ENCODE peak calls at places on chromosome 7, in ten cellular contexts. M, P, S, J, T, O, D, X, Z and E are unnamed samples.

GRCh38 chr7:144508702-144509101 is 105.2 kb upstream of the NOBOX start:
- DNase-seq in M (no peak), P (no peak), S (no peak), J (no peak), T (no peak), O (no peak), D (no peak), X (no peak), Z (no peak), E (no peak)

GRCh38 chr7:132028144-132028920 is 471.9 kb upstream of the PODXL start:
- DNase-seq in M (no peak), P (no peak), S (no peak), J (no peak), T (no peak), O (no peak), D (no peak), X (no peak), Z (no peak), E (no peak)

GRCh38 chr7:41027428-41028115 is 675.3 kb downstream of the INHBA start:
- DNase-seq in M (no peak), P (no peak), S (peak), J (no peak), T (no peak), O (peak), D (peak), X (no peak), Z (no peak), E (no peak)

GRCh38 chr7:43071604-43072003 is 40.8 kb upstream of the HECW1 start:
- DNase-seq in M (no peak), P (peak), S (no peak), J (peak), T (peak), O (peak), D (no peak), X (no peak), Z (no peak), E (peak)

GRCh38 chr7:23065974-23066373 is 39.6 kb upstream of the KLHL7 start:
- DNase-seq in M (no peak), P (no peak), S (peak), J (no peak), T (no peak), O (no peak), D (no peak), X (no peak), Z (no peak), E (no peak)

GRCh38 chr7:87219545-87220025 is at the start of gene TMEM243:
- DNase-seq in M (peak), P (peak), S (peak), J (peak), T (peak), O (peak), D (peak), X (peak), Z (peak), E (peak)

GRCh38 chr7:117323877-117324699 is 1.2 kb upstream of the WNT2 start:
- DNase-seq in M (no peak), P (peak), S (peak), J (peak), T (peak), O (peak), D (no peak), X (no peak), Z (peak), E (no peak)

GRCh38 chr7:81990395-81990794 is 220.5 kb upstream of the HGF start:
- DNase-seq in M (no peak), P (peak), S (peak), J (no peak), T (no peak), O (peak), D (no peak), X (no peak), Z (no peak), E (no peak)

GRCh38 chr7:140551334-140552239 is 72.3 kb upstream of the MKRN1 start:
- DNase-seq in M (no peak), P (no peak), S (no peak), J (no peak), T (no peak), O (peak), D (no peak), X (no peak), Z (peak), E (no peak)

GRCh38 chr7:57417736-57418135 is 32.2 kb upstream of the ZNF716 start:
- DNase-seq in M (no peak), P (no peak), S (no peak), J (no peak), T (no peak), O (no peak), D (no peak), X (no peak), Z (no peak), E (no peak)

GRCh38 chr7:16989883-16990413 is 108.2 kb upstream of the AGR3 start:
- DNase-seq in M (peak), P (peak), S (peak), J (no peak), T (no peak), O (peak), D (peak), X (peak), Z (peak), E (no peak)

GRCh38 chr7:85004402-85004801 is 182.5 kb downstream of the SEMA3D start:
- DNase-seq in M (no peak), P (peak), S (no peak), J (no peak), T (no peak), O (no peak), D (no peak), X (no peak), Z (no peak), E (no peak)

GRCh38 chr7:69932034-69932628 is 333.9 kb downstream of the AUTS2 start:
- DNase-seq in M (no peak), P (peak), S (peak), J (peak), T (peak), O (peak), D (no peak), X (no peak), Z (peak), E (peak)

GRCh38 chr7:18165176-18165575 is 137.5 kb upstream of the PRPS1L1 start:
- DNase-seq in M (no peak), P (no peak), S (no peak), J (no peak), T (no peak), O (peak), D (no peak), X (no peak), Z (no peak), E (no peak)

GRCh38 chr7:56083150-56083785 is 9.5 kb downstream of the PHKG1 start:
- DNase-seq in M (no peak), P (no peak), S (no peak), J (no peak), T (no peak), O (no peak), D (no peak), X (no peak), Z (no peak), E (no peak)

GRCh38 chr7:82202107-82202506 is 241.5 kb downstream of the CACNA2D1 start:
- DNase-seq in M (no peak), P (no peak), S (no peak), J (no peak), T (no peak), O (no peak), D (no peak), X (no peak), Z (no peak), E (no peak)

GRCh38 chr7:155744931-155745683 is 67.2 kb downstream of the SHH start:
- DNase-seq in M (no peak), P (no peak), S (no peak), J (no peak), T (no peak), O (no peak), D (no peak), X (no peak), Z (no peak), E (no peak)

GRCh38 chr7:140053812-140054539 is 8.8 kb downstream of the PARP12 start:
- DNase-seq in M (no peak), P (no peak), S (no peak), J (no peak), T (no peak), O (no peak), D (no peak), X (no peak), Z (no peak), E (no peak)

GRCh38 chr7:135490783-135491182 is 19.1 kb downstream of the CNOT4 start:
- DNase-seq in M (no peak), P (no peak), S (peak), J (no peak), T (no peak), O (peak), D (no peak), X (no peak), Z (no peak), E (no peak)

GRCh38 chr7:5213286-5213645 is 23.2 kb downstream of the WIPI2 start:
- DNase-seq in M (no peak), P (no peak), S (no peak), J (no peak), T (no peak), O (no peak), D (no peak), X (no peak), Z (no peak), E (no peak)

GRCh38 chr7:74452748-74453320 is 872 bp upstream of the GTF2IRD1 start:
- DNase-seq in M (peak), P (no peak), S (peak), J (peak), T (no peak), O (peak), D (no peak), X (peak), Z (peak), E (no peak)

GRCh38 chr7:112357136-112357535 is 93.1 kb upstream of the IFRD1 start:
- DNase-seq in M (no peak), P (peak), S (no peak), J (no peak), T (no peak), O (no peak), D (no peak), X (no peak), Z (no peak), E (no peak)

GRCh38 chr7:95457947-95458346 is 23.1 kb upstream of the PON2 start:
- DNase-seq in M (no peak), P (no peak), S (no peak), J (no peak), T (no peak), O (no peak), D (no peak), X (no peak), Z (no peak), E (no peak)

GRCh38 chr7:94178247-94178646 is 174.1 kb upstream of the BET1 start:
- DNase-seq in M (no peak), P (no peak), S (no peak), J (no peak), T (no peak), O (no peak), D (no peak), X (no peak), Z (no peak), E (no peak)

GRCh38 chr7:11701829-11702560 is 130.0 kb downstream of the THSD7A start:
- DNase-seq in M (no peak), P (no peak), S (peak), J (no peak), T (no peak), O (no peak), D (no peak), X (no peak), Z (no peak), E (no peak)

GRCh38 chr7:94698275-94698674 is 42.3 kb upstream of the SGCE start:
- DNase-seq in M (no peak), P (peak), S (peak), J (no peak), T (no peak), O (peak), D (no peak), X (no peak), Z (no peak), E (no peak)

GRCh38 chr7:36896956-36897594 is 172.8 kb upstream of the AOAH start:
- DNase-seq in M (no peak), P (no peak), S (no peak), J (no peak), T (no peak), O (no peak), D (no peak), X (no peak), Z (no peak), E (no peak)

GRCh38 chr7:27163776-27164380 is 1.5 kb downstream of the HOXA9 start:
- DNase-seq in M (no peak), P (no peak), S (no peak), J (peak), T (no peak), O (no peak), D (no peak), X (peak), Z (no peak), E (no peak)

GRCh38 chr7:94111009-94111408 is 106.9 kb upstream of the BET1 start:
- DNase-seq in M (no peak), P (no peak), S (peak), J (no peak), T (no peak), O (no peak), D (no peak), X (no peak), Z (no peak), E (no peak)

GRCh38 chr7:89987665-89988064 is 166.6 kb upstream of the STEAP1 start:
- DNase-seq in M (no peak), P (no peak), S (no peak), J (no peak), T (no peak), O (no peak), D (no peak), X (no peak), Z (no peak), E (no peak)

GRCh38 chr7:48611993-48612392 is 312.4 kb upstream of the CDC14C start:
- DNase-seq in M (no peak), P (no peak), S (peak), J (no peak), T (no peak), O (no peak), D (no peak), X (no peak), Z (no peak), E (no peak)

GRCh38 chr7:20193242-20193777 is 23.9 kb downstream of the MACC1 start:
- DNase-seq in M (no peak), P (no peak), S (peak), J (no peak), T (no peak), O (peak), D (no peak), X (no peak), Z (no peak), E (no peak)

GRCh38 chr7:22302951-22303423 is 54.0 kb downstream of the RAPGEF5 start:
- DNase-seq in M (no peak), P (peak), S (no peak), J (no peak), T (no peak), O (peak), D (no peak), X (no peak), Z (no peak), E (no peak)

GRCh38 chr7:24786941-24787340 is 29.7 kb upstream of the GSDME start:
- DNase-seq in M (no peak), P (peak), S (peak), J (no peak), T (no peak), O (peak), D (peak), X (no peak), Z (no peak), E (peak)

GRCh38 chr7:24786306-24786705 is 29.0 kb upstream of the GSDME start:
- DNase-seq in M (no peak), P (no peak), S (no peak), J (no peak), T (no peak), O (no peak), D (no peak), X (no peak), Z (no peak), E (no peak)

GRCh38 chr7:24788956-24789576 is 31.8 kb upstream of the GSDME start:
- DNase-seq in M (no peak), P (no peak), S (no peak), J (no peak), T (no peak), O (no peak), D (no peak), X (no peak), Z (no peak), E (no peak)

GRCh38 chr7:24784292-24784691 is 27.0 kb upstream of the GSDME start:
- DNase-seq in M (no peak), P (no peak), S (no peak), J (no peak), T (no peak), O (no peak), D (no peak), X (no peak), Z (no peak), E (no peak)

GRCh38 chr7:24788075-24788474 is 30.8 kb upstream of the GSDME start:
- DNase-seq in M (no peak), P (no peak), S (no peak), J (no peak), T (no peak), O (no peak), D (no peak), X (no peak), Z (no peak), E (no peak)
- TF ChIP-seq CTCF in M (no peak), P (peak), S (peak), J (no peak), T (peak), O (peak), D (peak), X (no peak), Z (no peak), E (peak)

GRCh38 chr7:78746261-78746660 is 707.2 kb downstream of the MAGI2 start:
- DNase-seq in M (no peak), P (no peak), S (no peak), J (no peak), T (no peak), O (no peak), D (no peak), X (no peak), Z (no peak), E (no peak)
- TF ChIP-seq CTCF in M (no peak), P (no peak), S (no peak), J (no peak), T (no peak), O (no peak), D (no peak), X (no peak), Z (no peak), E (no peak)

GRCh38 chr7:50590535-50590934 is 25.3 kb upstream of the DDC start:
- DNase-seq in M (no peak), P (no peak), S (no peak), J (no peak), T (no peak), O (no peak), D (no peak), X (no peak), Z (no peak), E (no peak)

GRCh38 chr7:50589362-50589761 is 24.2 kb upstream of the DDC start:
- DNase-seq in M (no peak), P (no peak), S (no peak), J (no peak), T (no peak), O (no peak), D (no peak), X (no peak), Z (no peak), E (no peak)

GRCh38 chr7:50591098-50591479 is 25.9 kb upstream of the DDC start:
- DNase-seq in M (no peak), P (no peak), S (no peak), J (no peak), T (no peak), O (no peak), D (no peak), X (no peak), Z (no peak), E (no peak)

GRCh38 chr7:50587737-50588136 is 22.5 kb upstream of the DDC start:
- DNase-seq in M (no peak), P (no peak), S (no peak), J (no peak), T (no peak), O (no peak), D (no peak), X (no peak), Z (no peak), E (no peak)

GRCh38 chr7:50588937-50589336 is 23.7 kb upstream of the DDC start:
- DNase-seq in M (no peak), P (no peak), S (no peak), J (no peak), T (no peak), O (no peak), D (no peak), X (no peak), Z (no peak), E (no peak)
- TF ChIP-seq CTCF in M (no peak), P (no peak), S (peak), J (no peak), T (peak), O (peak), D (no peak), X (no peak), Z (no peak), E (peak)

GRCh38 chr7:143490719-143491306 is 13.1 kb downstream of the TAS2R41 start:
- DNase-seq in M (no peak), P (no peak), S (no peak), J (peak), T (peak), O (peak), D (no peak), X (peak), Z (no peak), E (peak)
- TF ChIP-seq CTCF in M (peak), P (peak), S (peak), J (peak), T (no peak), O (peak), D (peak), X (peak), Z (peak), E (peak)

GRCh38 chr7:129405527-129405926 is 28.7 kb upstream of the STRIP2 start:
- DNase-seq in M (no peak), P (no peak), S (no peak), J (no peak), T (no peak), O (no peak), D (no peak), X (no peak), Z (no peak), E (no peak)

GRCh38 chr7:129401228-129401967 is 32.8 kb upstream of the STRIP2 start:
- DNase-seq in M (no peak), P (peak), S (peak), J (no peak), T (no peak), O (no peak), D (no peak), X (no peak), Z (no peak), E (no peak)

GRCh38 chr7:129401968-129402860 is 32.0 kb upstream of the STRIP2 start:
- DNase-seq in M (no peak), P (peak), S (no peak), J (no peak), T (no peak), O (no peak), D (no peak), X (no peak), Z (no peak), E (peak)
- TF ChIP-seq CTCF in M (no peak), P (peak), S (no peak), J (no peak), T (no peak), O (no peak), D (peak), X (no peak), Z (no peak), E (no peak)

GRCh38 chr7:815284-816216 is 16.7 kb upstream of the SUN1 start:
- DNase-seq in M (peak), P (peak), S (peak), J (peak), T (peak), O (no peak), D (no peak), X (peak), Z (peak), E (peak)

GRCh38 chr7:820341-820740 is 11.9 kb upstream of the SUN1 start:
- DNase-seq in M (no peak), P (no peak), S (no peak), J (no peak), T (no peak), O (no peak), D (no peak), X (no peak), Z (no peak), E (no peak)

GRCh38 chr7:816300-816750 is 16.0 kb upstream of the SUN1 start:
- DNase-seq in M (peak), P (peak), S (peak), J (peak), T (peak), O (peak), D (peak), X (peak), Z (peak), E (peak)

GRCh38 chr7:816751-817671 is 15.3 kb upstream of the SUN1 start:
- DNase-seq in M (peak), P (no peak), S (peak), J (peak), T (no peak), O (no peak), D (no peak), X (peak), Z (no peak), E (peak)

DNA sequence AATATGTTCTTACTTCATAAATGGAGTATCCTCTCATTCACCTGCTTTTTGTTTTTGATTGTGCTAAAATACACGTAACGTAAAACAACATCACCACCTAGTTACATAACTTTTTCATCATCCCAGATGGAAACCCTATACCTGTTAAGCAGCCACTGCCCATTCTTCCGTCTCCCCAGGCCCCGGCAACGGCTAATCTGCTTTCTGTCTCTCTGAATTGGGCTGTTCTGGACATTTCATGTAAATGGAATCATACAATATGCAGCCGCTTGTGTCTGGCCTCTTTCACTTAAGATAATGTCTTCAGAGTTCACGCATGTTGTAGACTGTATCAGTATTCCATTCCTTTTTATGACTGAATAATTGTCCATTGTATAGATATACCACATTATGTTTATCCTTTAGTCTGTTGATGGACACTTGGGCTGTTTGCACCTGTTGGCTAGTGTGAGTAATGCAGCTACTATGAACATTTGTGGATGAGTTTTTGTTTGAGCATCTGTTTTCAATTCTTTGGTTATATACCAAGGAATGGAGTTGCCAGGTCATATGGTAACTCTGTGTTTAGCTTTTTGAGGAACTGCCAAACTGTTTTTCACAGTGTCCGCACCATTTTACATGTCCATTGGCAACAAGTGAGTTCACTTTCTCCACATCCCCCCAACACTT is 14.1 kb upstream of the SUN1 start:
- DNase-seq in M (no peak), P (peak), S (peak), J (no peak), T (no peak), O (peak), D (peak), X (peak), Z (no peak), E (peak)
- TF ChIP-seq CTCF in M (peak), P (peak), S (peak), J (no peak), T (peak), O (peak), D (peak), X (no peak), Z (peak), E (peak)